ENCODE peak calls at places on chromosomes 7 and 10, in seven cellular contexts. R is HL-60, U is heart right ventricle, J is keratinocyte, X is lower lobe of right lung, Q is fibroblast of the aortic adventitia, V is choroid plexus epithelial cell. E is an unnamed sample.

GRCh38 chr10:93757136-93757535 is 600 bp upstream of the LGI1 start:
- DNase-seq in R (no peak), U (no peak), J (no peak), X (no peak), Q (peak), V (peak), E (no peak)

GRCh38 chr10:52772623-52773022 is at the start of gene MBL2:
- DNase-seq in R (no peak), U (no peak), J (no peak), X (no peak), Q (no peak), V (no peak), E (no peak)

GRCh38 chr10:127872871-127873600 is 19.7 kb downstream of the CLRN3 start:
- DNase-seq in R (peak), U (no peak), J (no peak), X (no peak), Q (no peak), V (no peak), E (no peak)

GRCh38 chr7:130037703-130038102 is 13.5 kb downstream of the ZC3HC1 start:
- DNase-seq in R (no peak), U (no peak), J (no peak), X (no peak), Q (peak), V (peak), E (peak)

GRCh38 chr7:107234436-107234835 is 65.6 kb downstream of the HBP1 start:
- DNase-seq in R (no peak), U (no peak), J (no peak), X (no peak), Q (no peak), V (no peak), E (no peak)

GRCh38 chr10:31929260-31929985 is 792 bp upstream of the ARHGAP12 start:
- DNase-seq in R (peak), U (peak), J (no peak), X (peak), Q (peak), V (no peak), E (peak)

GRCh38 chr7:24835643-24836042 is 78.4 kb upstream of the GSDME start:
- DNase-seq in R (no peak), U (no peak), J (no peak), X (no peak), Q (no peak), V (no peak), E (no peak)

GRCh38 chr10:8129438-8129837 is 75.0 kb downstream of the GATA3 start:
- DNase-seq in R (no peak), U (no peak), J (no peak), X (no peak), Q (no peak), V (no peak), E (no peak)

GRCh38 chr10:84429926-84430520 is 101.6 kb downstream of the CCSER2 start:
- DNase-seq in R (peak), U (peak), J (peak), X (peak), Q (peak), V (peak), E (peak)

DNA sequence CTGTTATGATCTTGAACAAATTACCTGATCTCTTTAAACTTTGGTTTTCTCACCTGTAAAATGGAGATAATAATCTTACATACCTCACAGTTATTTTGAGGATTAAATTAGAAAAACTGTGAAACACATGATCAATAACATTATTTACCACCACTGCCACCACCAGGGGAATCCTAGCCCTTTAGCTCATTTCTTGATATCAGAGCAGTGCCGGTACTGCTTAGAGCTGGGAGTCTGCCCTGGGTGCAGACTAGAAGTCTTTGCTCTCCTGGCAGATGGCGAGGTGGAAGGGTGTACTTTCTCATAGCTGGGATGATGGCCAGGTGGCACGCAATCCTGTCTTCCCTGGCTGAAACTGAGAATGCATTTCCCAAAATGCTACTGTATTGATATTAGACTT is 12.7 kb upstream of the EFCAB10 start:
- DNase-seq in R (no peak), U (no peak), J (no peak), X (no peak), Q (peak), V (no peak), E (no peak)
- TF ChIP-seq CTCF in R (no peak), U (no peak), J (no peak), X (no peak), Q (peak), V (peak), E (no peak)

GRCh38 chr7:154388999-154389398 is 336.8 kb downstream of the DPP6 start:
- DNase-seq in R (no peak), U (no peak), J (no peak), X (no peak), Q (no peak), V (no peak), E (no peak)
- H3K4me3 ChIP-seq in R (no peak), U (no peak), J (no peak), X (no peak), Q (no peak), V (no peak), E (no peak)

GRCh38 chr10:29482591-29483421 is 152.0 kb downstream of the SVIL start:
- DNase-seq in R (peak), U (no peak), J (no peak), X (no peak), Q (peak), V (peak), E (peak)
- TF ChIP-seq CTCF in R (no peak), U (no peak), J (no peak), X (no peak), Q (no peak), V (peak), E (no peak)

DNA sequence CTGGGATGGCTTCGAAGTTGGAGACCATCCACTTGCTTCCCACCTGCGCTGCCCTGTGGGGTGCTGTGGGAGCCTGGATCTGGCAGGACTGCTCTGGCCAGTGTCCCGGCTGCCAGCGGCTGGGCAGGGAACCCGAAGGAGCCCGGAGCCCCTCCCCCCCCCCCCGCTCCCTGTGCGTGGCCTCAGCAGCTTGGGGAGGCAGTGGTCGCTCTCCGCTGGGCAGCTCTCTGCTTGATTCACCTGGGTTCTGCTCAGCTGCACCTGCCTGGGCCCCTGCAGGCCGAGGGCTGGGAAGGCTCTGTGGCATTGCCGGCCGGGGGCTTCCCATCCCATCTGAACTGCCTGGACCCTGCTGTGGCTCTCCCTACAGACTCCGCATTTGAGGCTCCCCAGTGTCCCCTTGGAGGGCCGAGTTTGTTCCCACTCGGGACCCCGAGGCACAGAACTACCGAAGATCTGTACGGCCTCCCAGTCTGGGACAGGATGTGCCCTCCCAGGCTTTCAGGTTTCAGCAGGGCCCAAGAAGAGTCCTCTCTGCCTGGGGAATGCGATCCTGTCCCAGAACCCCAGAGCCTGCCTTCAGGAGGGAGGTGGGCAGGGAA is 525.1 kb downstream of the TCERG1L start:
- DNase-seq in R (no peak), U (no peak), J (no peak), X (no peak), Q (no peak), V (no peak), E (no peak)
- H3K4me3 ChIP-seq in R (no peak), U (no peak), J (no peak), X (no peak), Q (no peak), V (no peak), E (no peak)

DNA sequence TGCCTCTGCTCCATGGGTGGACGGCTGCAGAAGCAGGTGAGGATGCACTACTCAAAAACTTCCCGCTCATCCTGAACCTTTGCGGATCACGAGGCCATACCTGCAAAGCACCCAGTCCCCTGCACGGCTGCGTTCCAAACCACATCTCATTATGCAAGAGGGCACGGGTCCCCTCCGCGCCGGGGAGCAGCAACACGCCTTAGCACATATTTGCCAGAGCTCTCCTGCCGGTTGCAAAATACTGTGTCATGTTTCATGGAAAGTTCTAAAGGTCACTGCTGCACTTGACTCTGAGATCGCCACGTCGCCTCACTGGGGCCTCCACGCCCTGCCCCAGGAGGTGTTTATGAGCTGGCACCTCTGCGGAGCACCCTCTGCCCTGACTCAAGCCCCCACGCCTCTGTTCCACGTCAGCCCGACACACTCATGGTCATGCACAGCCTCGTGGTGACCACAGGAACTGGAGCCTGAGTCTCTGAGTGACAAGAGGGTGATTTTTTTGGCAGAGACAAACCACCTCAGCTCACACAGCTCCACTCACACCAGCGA is 131.8 kb downstream of the PRKAG2 start:
- DNase-seq in R (peak), U (peak), J (no peak), X (peak), Q (peak), V (peak), E (peak)
- TF ChIP-seq CTCF in R (peak), U (peak), J (no peak), X (peak), Q (peak), V (peak), E (peak)

GRCh38 chr10:110501142-110501937 is 3.6 kb downstream of the DUSP5 start:
- DNase-seq in R (peak), U (peak), J (no peak), X (peak), Q (peak), V (peak), E (peak)

GRCh38 chr10:110502851-110503301 is 5.2 kb downstream of the DUSP5 start:
- DNase-seq in R (peak), U (no peak), J (no peak), X (no peak), Q (peak), V (peak), E (peak)

GRCh38 chr10:110503528-110504110 is 5.9 kb downstream of the DUSP5 start:
- DNase-seq in R (no peak), U (no peak), J (no peak), X (no peak), Q (no peak), V (no peak), E (no peak)

GRCh38 chr10:110500515-110500905 is 2.8 kb downstream of the DUSP5 start:
- DNase-seq in R (no peak), U (no peak), J (no peak), X (no peak), Q (peak), V (peak), E (peak)

DNA sequence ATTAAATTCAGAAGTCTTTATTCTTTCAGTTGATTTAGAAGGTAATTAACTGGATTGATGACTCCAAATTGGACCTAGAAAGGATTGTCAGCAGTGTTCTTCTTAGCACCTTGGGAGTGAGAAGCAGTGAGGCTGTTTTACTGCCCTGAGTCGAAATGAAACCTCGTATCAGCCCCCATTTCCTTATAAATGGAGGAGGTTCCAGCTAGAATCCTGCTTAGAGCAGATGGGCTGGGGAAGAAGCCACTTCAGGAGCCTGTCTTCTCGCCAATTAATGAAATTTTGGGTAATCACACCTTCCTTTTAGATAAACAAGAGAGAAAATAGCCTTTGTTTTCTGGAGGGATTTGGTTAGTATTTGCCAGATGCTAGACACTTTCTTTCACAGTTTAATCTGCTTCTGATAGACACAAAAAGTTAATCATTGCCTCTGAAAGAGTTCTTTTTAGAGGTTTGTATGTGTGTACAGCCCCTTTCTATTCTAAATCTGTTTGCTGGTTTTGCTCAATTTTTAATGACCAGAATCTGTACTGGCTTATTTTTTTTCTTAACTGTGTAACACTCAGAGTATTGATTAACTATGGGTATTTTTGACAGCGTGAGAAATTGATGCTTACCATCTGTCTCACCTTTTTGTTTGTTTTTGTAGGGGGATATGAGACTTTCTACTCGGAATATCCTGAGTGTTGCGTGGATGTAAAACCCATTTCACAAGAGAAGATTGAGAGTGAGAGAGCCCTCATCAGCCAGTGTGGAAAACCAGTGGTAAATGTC is 4.6 kb downstream of the DUSP5 start:
- DNase-seq in R (no peak), U (no peak), J (no peak), X (no peak), Q (no peak), V (peak), E (peak)
- H3K4me3 ChIP-seq in R (no peak), U (no peak), J (peak), X (no peak), Q (no peak), V (no peak), E (no peak)

GRCh38 chr7:54541941-54542618 is at the start of gene VSTM2A:
- DNase-seq in R (no peak), U (no peak), J (no peak), X (no peak), Q (no peak), V (no peak), E (no peak)
- TF ChIP-seq CTCF in R (no peak), U (no peak), J (no peak), X (no peak), Q (no peak), V (no peak), E (no peak)

DNA sequence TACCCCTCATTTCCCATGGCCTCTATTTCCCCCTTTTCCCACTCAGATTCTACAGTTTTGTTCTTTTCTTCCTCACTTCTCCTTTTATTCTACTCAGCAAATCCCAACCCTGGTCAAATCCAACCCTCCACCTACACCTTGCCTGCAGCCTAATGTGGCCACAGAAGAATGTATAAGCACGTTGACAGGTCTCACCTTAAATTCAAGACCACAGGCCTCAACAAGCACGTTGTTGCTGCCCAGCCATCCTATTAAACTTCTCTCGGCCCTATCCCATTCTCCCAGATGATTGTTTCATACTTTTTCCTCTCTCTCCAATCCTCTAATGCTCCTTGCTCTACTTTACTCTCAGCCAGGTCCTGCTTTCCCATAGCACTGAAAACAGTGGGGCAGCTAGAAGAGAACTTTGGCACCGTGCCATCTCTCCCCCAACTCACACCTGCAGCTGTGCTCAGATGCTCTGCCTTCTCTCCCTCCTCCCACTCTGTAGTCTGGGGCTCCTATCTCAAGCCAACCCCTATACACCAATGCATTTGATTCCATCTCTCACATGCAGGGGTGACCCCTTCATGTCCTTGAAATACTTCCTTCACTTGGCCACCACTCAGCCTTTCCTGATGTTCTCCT is 6.8 kb upstream of the EIF3A start:
- DNase-seq in R (no peak), U (no peak), J (no peak), X (no peak), Q (no peak), V (no peak), E (no peak)
- H3K4me3 ChIP-seq in R (no peak), U (no peak), J (no peak), X (no peak), Q (no peak), V (no peak), E (no peak)

GRCh38 chr10:66940950-66941349 is 15.1 kb downstream of the LRRTM3 start:
- DNase-seq in R (no peak), U (no peak), J (no peak), X (no peak), Q (no peak), V (no peak), E (no peak)
- TF ChIP-seq CTCF in R (no peak), U (no peak), J (no peak), X (no peak), Q (no peak), V (no peak), E (no peak)